ENCODE peak calls at places on chromosome 4, in seven cellular contexts. One of them, this sample, is unnamed.
A peak's percentile ranks its signal among the peaks of the same experiment; 100 is the strongest.

GRCh38 chr4:70902577-70903281 is 560 bp downstream of the MOB1B start:
- DNase-seq in skeletal muscle cell: no peak
- DNase-seq in cardiac fibroblast: peak; percentile 43
- DNase-seq in H7: peak; percentile 80
- DNase-seq in tibial nerve: peak; percentile 19
- DNase-seq in heart right ventricle: no peak
- DNase-seq in left ventricle myocardium inferior: no peak
- DNase-seq in this sample: peak; percentile 24

GRCh38 chr4:183987529-183987946 is 82.4 kb downstream of the STOX2 start:
- DNase-seq in skeletal muscle cell: peak; percentile 68
- DNase-seq in cardiac fibroblast: peak; percentile 82
- DNase-seq in H7: peak; percentile 69
- DNase-seq in tibial nerve: peak; percentile 16
- DNase-seq in heart right ventricle: peak; percentile 61
- DNase-seq in left ventricle myocardium inferior: peak; percentile 77
- DNase-seq in this sample: peak; percentile 49

GRCh38 chr4:109009909-109010308 is 247.1 kb upstream of the ETNPPL start:
- DNase-seq in skeletal muscle cell: peak; percentile 79
- DNase-seq in cardiac fibroblast: peak; percentile 63
- DNase-seq in H7: no peak
- DNase-seq in tibial nerve: no peak
- DNase-seq in heart right ventricle: no peak
- DNase-seq in left ventricle myocardium inferior: no peak
- DNase-seq in this sample: peak; percentile 54

GRCh38 chr4:78379040-78379439 is 172.5 kb upstream of the ANXA3 start:
- DNase-seq in skeletal muscle cell: no peak
- DNase-seq in cardiac fibroblast: no peak
- DNase-seq in H7: no peak
- DNase-seq in tibial nerve: no peak
- DNase-seq in heart right ventricle: no peak
- DNase-seq in left ventricle myocardium inferior: no peak
- DNase-seq in this sample: no peak

GRCh38 chr4:60682901-60683300 is 517.2 kb upstream of the ADGRL3 start:
- DNase-seq in skeletal muscle cell: peak; percentile 18
- DNase-seq in cardiac fibroblast: peak; percentile 1
- DNase-seq in H7: no peak
- DNase-seq in tibial nerve: no peak
- DNase-seq in heart right ventricle: no peak
- DNase-seq in left ventricle myocardium inferior: no peak
- DNase-seq in this sample: no peak

GRCh38 chr4:1021386-1022050 is 10.1 kb downstream of the FGFRL1 start:
- DNase-seq in skeletal muscle cell: no peak
- DNase-seq in cardiac fibroblast: no peak
- DNase-seq in H7: no peak
- DNase-seq in tibial nerve: no peak
- DNase-seq in heart right ventricle: no peak
- DNase-seq in left ventricle myocardium inferior: no peak
- DNase-seq in this sample: no peak

GRCh38 chr4:99669084-99669483 is 11.5 kb upstream of the C4orf54 start:
- DNase-seq in skeletal muscle cell: no peak
- DNase-seq in cardiac fibroblast: no peak
- DNase-seq in H7: no peak
- DNase-seq in tibial nerve: no peak
- DNase-seq in heart right ventricle: no peak
- DNase-seq in left ventricle myocardium inferior: no peak
- DNase-seq in this sample: no peak

GRCh38 chr4:152118819-152119553 is 358.2 kb upstream of the GATB start:
- DNase-seq in skeletal muscle cell: no peak
- DNase-seq in cardiac fibroblast: no peak
- DNase-seq in H7: no peak
- DNase-seq in tibial nerve: no peak
- DNase-seq in heart right ventricle: no peak
- DNase-seq in left ventricle myocardium inferior: no peak
- DNase-seq in this sample: peak; percentile 46

GRCh38 chr4:114488301-114488982 is 110.2 kb upstream of the UGT8 start:
- DNase-seq in skeletal muscle cell: no peak
- DNase-seq in cardiac fibroblast: no peak
- DNase-seq in H7: no peak
- DNase-seq in tibial nerve: no peak
- DNase-seq in heart right ventricle: no peak
- DNase-seq in left ventricle myocardium inferior: no peak
- DNase-seq in this sample: no peak

GRCh38 chr4:46586566-46586965 is 196.6 kb upstream of the GABRA2 start:
- DNase-seq in skeletal muscle cell: no peak
- DNase-seq in cardiac fibroblast: no peak
- DNase-seq in H7: no peak
- DNase-seq in tibial nerve: no peak
- DNase-seq in heart right ventricle: no peak
- DNase-seq in left ventricle myocardium inferior: no peak
- DNase-seq in this sample: no peak

GRCh38 chr4:8605289-8605688 is 12.7 kb downstream of the CPZ start:
- DNase-seq in skeletal muscle cell: no peak
- DNase-seq in cardiac fibroblast: no peak
- DNase-seq in H7: no peak
- DNase-seq in tibial nerve: no peak
- DNase-seq in heart right ventricle: no peak
- DNase-seq in left ventricle myocardium inferior: no peak
- DNase-seq in this sample: no peak

GRCh38 chr4:158253350-158253980 is 43.2 kb downstream of the TMEM144 start:
- DNase-seq in skeletal muscle cell: peak; percentile 9
- DNase-seq in cardiac fibroblast: peak; percentile 72
- DNase-seq in H7: peak; percentile 15
- DNase-seq in tibial nerve: peak; percentile 84
- DNase-seq in heart right ventricle: peak; percentile 70
- DNase-seq in left ventricle myocardium inferior: no peak
- DNase-seq in this sample: peak; percentile 87

GRCh38 chr4:57249083-57249482 is 138.9 kb upstream of the IGFBP7 start:
- DNase-seq in skeletal muscle cell: no peak
- DNase-seq in cardiac fibroblast: peak; percentile 43
- DNase-seq in H7: no peak
- DNase-seq in tibial nerve: no peak
- DNase-seq in heart right ventricle: no peak
- DNase-seq in left ventricle myocardium inferior: no peak
- DNase-seq in this sample: no peak

GRCh38 chr4:121411151-121411744 is 30.4 kb upstream of the QRFPR start:
- DNase-seq in skeletal muscle cell: no peak
- DNase-seq in cardiac fibroblast: no peak
- DNase-seq in H7: no peak
- DNase-seq in tibial nerve: no peak
- DNase-seq in heart right ventricle: no peak
- DNase-seq in left ventricle myocardium inferior: no peak
- DNase-seq in this sample: no peak

GRCh38 chr4:166312166-166312565 is 439.1 kb downstream of the TLL1 start:
- DNase-seq in skeletal muscle cell: no peak
- DNase-seq in cardiac fibroblast: peak; percentile 7
- DNase-seq in H7: no peak
- DNase-seq in tibial nerve: no peak
- DNase-seq in heart right ventricle: no peak
- DNase-seq in left ventricle myocardium inferior: no peak
- DNase-seq in this sample: no peak

GRCh38 chr4:2604614-2605013 is 68.2 kb downstream of the FAM193A start:
- DNase-seq in skeletal muscle cell: no peak
- DNase-seq in cardiac fibroblast: no peak
- DNase-seq in H7: no peak
- DNase-seq in tibial nerve: no peak
- DNase-seq in heart right ventricle: no peak
- DNase-seq in left ventricle myocardium inferior: no peak
- DNase-seq in this sample: no peak

DNA sequence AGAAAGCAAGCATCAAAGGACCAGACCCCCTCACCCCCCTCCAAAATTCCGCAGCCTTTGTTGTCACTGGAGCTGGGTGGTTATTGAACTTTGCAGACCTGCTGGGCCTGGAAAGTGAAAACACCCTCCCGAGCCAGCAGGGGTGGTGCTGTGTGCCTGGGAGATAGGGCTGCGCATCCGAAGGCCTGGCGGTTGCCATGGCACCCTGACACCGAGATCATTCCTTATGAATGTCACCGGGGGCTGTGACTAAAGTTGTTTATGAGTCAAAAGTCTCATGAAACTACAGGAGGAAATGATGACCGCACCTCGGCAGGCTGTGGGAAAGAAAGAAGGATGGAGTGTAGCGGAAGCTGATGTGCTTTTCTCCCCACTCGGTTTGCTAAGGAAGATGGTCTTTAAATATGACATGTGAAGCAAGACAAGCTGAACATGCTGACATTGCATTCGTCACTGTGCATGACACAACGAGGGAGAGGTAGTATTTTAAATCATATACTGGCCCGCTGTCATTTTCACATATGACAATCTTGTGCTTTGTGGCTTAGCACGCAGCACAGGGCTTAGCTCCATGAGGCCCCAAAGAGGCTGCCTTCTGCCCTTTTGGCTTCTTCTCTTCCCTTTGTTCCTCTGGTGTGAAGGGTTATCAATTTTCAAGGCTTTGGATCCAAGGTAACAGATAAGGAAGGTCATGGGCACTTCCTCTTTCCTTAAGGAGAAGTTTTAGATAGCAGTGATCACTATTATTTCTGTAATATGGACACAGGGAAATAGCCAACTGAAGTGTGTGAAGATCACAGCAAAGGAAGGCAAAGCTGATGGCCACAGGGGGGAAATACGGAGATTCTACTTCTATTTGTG is 367.1 kb downstream of the UNC5C start:
- DNase-seq in skeletal muscle cell: no peak
- DNase-seq in cardiac fibroblast: peak; percentile 13
- DNase-seq in H7: peak; percentile 64
- DNase-seq in tibial nerve: no peak
- DNase-seq in heart right ventricle: no peak
- DNase-seq in left ventricle myocardium inferior: no peak
- DNase-seq in this sample: no peak
- H3K4me3 ChIP-seq in skeletal muscle cell: no peak overlapping the region
- H3K4me3 ChIP-seq in cardiac fibroblast: no peak overlapping the region
- H3K4me3 ChIP-seq in H7: no peak overlapping the region
- H3K4me3 ChIP-seq in tibial nerve: no peak overlapping the region
- H3K4me3 ChIP-seq in heart right ventricle: no peak overlapping the region
- H3K4me3 ChIP-seq in left ventricle myocardium inferior: no peak overlapping the region
- H3K4me3 ChIP-seq in this sample: no peak overlapping the region

DNA sequence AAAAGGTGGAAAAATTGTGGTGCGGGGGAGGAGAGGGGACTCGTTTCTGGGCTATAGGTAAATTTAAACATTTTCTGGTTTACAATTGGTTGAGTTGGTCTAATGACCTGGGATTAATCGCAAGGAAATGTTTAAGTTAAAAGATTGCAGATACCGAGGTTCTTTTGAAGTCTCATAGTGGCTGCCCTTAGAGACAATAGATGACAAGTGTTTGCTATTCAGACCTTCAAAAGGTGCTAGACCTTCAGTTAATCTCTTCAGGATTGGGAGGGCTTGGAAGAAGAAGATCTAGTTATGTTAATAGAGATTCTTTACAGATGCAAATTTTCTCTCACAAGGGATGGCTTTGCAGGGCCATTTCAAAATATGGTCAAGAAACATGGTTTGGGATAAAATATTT is 2286.1 kb upstream of the AGA start:
- DNase-seq in skeletal muscle cell: no peak
- DNase-seq in cardiac fibroblast: no peak
- DNase-seq in H7: no peak
- DNase-seq in tibial nerve: no peak
- DNase-seq in heart right ventricle: no peak
- DNase-seq in left ventricle myocardium inferior: no peak
- DNase-seq in this sample: no peak
- H3K4me3 ChIP-seq in skeletal muscle cell: no peak overlapping the region
- H3K4me3 ChIP-seq in cardiac fibroblast: no peak overlapping the region
- H3K4me3 ChIP-seq in H7: no peak overlapping the region
- H3K4me3 ChIP-seq in tibial nerve: no peak overlapping the region
- H3K4me3 ChIP-seq in heart right ventricle: no peak overlapping the region
- H3K4me3 ChIP-seq in left ventricle myocardium inferior: no peak overlapping the region
- H3K4me3 ChIP-seq in this sample: no peak overlapping the region

GRCh38 chr4:125732682-125733081 is 417.9 kb downstream of the FAT4 start:
- DNase-seq in skeletal muscle cell: no peak
- DNase-seq in cardiac fibroblast: no peak
- DNase-seq in H7: no peak
- DNase-seq in tibial nerve: no peak
- DNase-seq in heart right ventricle: no peak
- DNase-seq in left ventricle myocardium inferior: no peak
- DNase-seq in this sample: peak; percentile 10
- H3K4me3 ChIP-seq in skeletal muscle cell: no peak overlapping the region
- H3K4me3 ChIP-seq in cardiac fibroblast: no peak overlapping the region
- H3K4me3 ChIP-seq in H7: no peak overlapping the region
- H3K4me3 ChIP-seq in tibial nerve: no peak overlapping the region
- H3K4me3 ChIP-seq in heart right ventricle: no peak overlapping the region
- H3K4me3 ChIP-seq in left ventricle myocardium inferior: no peak overlapping the region
- H3K4me3 ChIP-seq in this sample: no peak overlapping the region

GRCh38 chr4:5168891-5169290 is 117.6 kb downstream of the STK32B start:
- DNase-seq in skeletal muscle cell: no peak
- DNase-seq in cardiac fibroblast: no peak
- DNase-seq in H7: no peak
- DNase-seq in tibial nerve: no peak
- DNase-seq in heart right ventricle: no peak
- DNase-seq in left ventricle myocardium inferior: no peak
- DNase-seq in this sample: no peak

GRCh38 chr4:5162909-5163508 is 111.7 kb downstream of the STK32B start:
- DNase-seq in skeletal muscle cell: no peak
- DNase-seq in cardiac fibroblast: no peak
- DNase-seq in H7: no peak
- DNase-seq in tibial nerve: no peak
- DNase-seq in heart right ventricle: no peak
- DNase-seq in left ventricle myocardium inferior: no peak
- DNase-seq in this sample: peak; percentile 29

GRCh38 chr4:5166377-5166776 is 115.1 kb downstream of the STK32B start:
- DNase-seq in skeletal muscle cell: no peak
- DNase-seq in cardiac fibroblast: no peak
- DNase-seq in H7: no peak
- DNase-seq in tibial nerve: no peak
- DNase-seq in heart right ventricle: no peak
- DNase-seq in left ventricle myocardium inferior: no peak
- DNase-seq in this sample: peak; percentile 59

GRCh38 chr4:5164221-5164912 is 113.1 kb downstream of the STK32B start:
- DNase-seq in skeletal muscle cell: no peak
- DNase-seq in cardiac fibroblast: no peak
- DNase-seq in H7: no peak
- DNase-seq in tibial nerve: no peak
- DNase-seq in heart right ventricle: no peak
- DNase-seq in left ventricle myocardium inferior: no peak
- DNase-seq in this sample: no peak

DNA sequence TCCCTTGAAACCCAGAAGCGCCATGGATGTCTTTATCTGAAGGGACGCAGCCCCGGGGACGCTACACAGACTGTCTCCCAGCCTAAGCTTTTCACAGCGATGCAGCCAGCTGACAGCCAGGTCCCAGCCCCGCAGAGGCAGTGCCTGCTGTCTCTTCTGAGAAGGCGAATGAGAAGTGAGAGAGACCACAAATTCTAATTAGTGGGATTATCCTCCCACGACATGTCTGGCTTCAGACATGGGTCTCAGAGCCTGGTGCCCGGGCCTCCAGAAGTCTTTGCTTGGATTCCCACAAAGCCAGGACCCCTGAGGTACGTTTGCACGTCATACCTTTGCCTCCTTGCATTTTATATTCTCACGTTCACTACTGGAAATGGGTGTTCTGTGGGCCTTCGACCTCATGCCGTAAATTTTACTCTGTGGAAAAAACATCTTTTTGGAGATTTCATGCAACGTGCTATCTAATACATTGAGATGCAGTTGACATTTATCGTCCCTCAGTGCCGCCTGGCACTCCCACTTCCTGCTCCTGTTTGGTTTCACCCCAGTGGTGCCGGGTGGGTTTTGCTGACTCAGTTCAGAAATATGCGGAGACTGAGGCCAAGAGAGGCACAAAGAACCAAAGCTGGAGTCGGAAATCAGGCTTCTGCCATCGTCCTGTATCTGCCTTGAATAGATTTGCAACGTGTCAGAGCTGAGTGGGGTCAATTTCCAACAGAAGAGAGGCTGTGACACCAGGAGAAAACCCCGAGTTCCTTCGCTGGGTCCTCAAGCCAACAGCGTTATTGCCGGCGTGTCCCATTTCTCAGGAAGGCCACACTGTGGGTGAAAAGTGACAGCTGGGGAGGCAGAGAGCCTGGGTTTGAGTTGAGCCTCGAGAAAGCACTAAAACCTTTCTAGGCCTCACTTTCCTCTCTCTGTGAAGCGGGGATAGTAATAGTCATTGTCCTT is 114.4 kb downstream of the STK32B start:
- DNase-seq in skeletal muscle cell: no peak
- DNase-seq in cardiac fibroblast: peak; percentile 57
- DNase-seq in H7: no peak
- DNase-seq in tibial nerve: no peak
- DNase-seq in heart right ventricle: no peak
- DNase-seq in left ventricle myocardium inferior: no peak
- DNase-seq in this sample: peak; percentile 94
- H3K4me3 ChIP-seq in skeletal muscle cell: no peak overlapping the region
- H3K4me3 ChIP-seq in cardiac fibroblast: no peak overlapping the region
- H3K4me3 ChIP-seq in H7: no peak overlapping the region
- H3K4me3 ChIP-seq in tibial nerve: no peak overlapping the region
- H3K4me3 ChIP-seq in heart right ventricle: no peak overlapping the region
- H3K4me3 ChIP-seq in left ventricle myocardium inferior: no peak overlapping the region
- H3K4me3 ChIP-seq in this sample: peak overlapping the region; percentile 7